ENCODE peak calls at places on chromosomes 13 and 19, in four cellular contexts. P is breast epithelium, H is suprapubic skin, L is lung. F is an unnamed sample.

GRCh38 chr13:100594731-100595130 is 6.1 kb upstream of the GGACT start:
- DNase-seq in P (no peak), H (no peak), L (no peak), F (no peak)

GRCh38 chr19:18101268-18101667 is 3.7 kb downstream of the MAST3 start:
- DNase-seq in P (no peak), H (no peak), L (no peak), F (no peak)

GRCh38 chr13:29819157-29819556 is 31.3 kb downstream of the UBL3 start:
- DNase-seq in P (no peak), H (no peak), L (no peak), F (no peak)

GRCh38 chr13:54033323-54033861 is 1004.8 kb downstream of the OLFM4 start:
- DNase-seq in P (no peak), H (no peak), L (no peak), F (no peak)

GRCh38 chr13:40681341-40682051 is 15.1 kb upstream of the FOXO1 start:
- DNase-seq in P (no peak), H (no peak), L (no peak), F (no peak)

GRCh38 chr13:98050041-98050466 is 92.8 kb upstream of the FARP1 start:
- DNase-seq in P (no peak), H (no peak), L (no peak), F (no peak)

GRCh38 chr13:40221460-40222201 is 444.8 kb downstream of the FOXO1 start:
- DNase-seq in P (peak; percentile 58), H (no peak), L (no peak), F (no peak)

GRCh38 chr19:7999376-7999775 is 6.1 kb downstream of the ELAVL1 start:
- DNase-seq in P (no peak), H (no peak), L (no peak), F (no peak)

GRCh38 chr13:80802946-80803345 is 462.0 kb upstream of the SPRY2 start:
- DNase-seq in P (no peak), H (no peak), L (no peak), F (no peak)

GRCh38 chr13:25051065-25051464 is 44.9 kb upstream of the PABPC3 start:
- DNase-seq in P (no peak), H (no peak), L (no peak), F (no peak)

GRCh38 chr13:30572859-30573275 is 44.9 kb upstream of the USPL1 start:
- DNase-seq in P (no peak), H (no peak), L (no peak), F (no peak)

GRCh38 chr19:18789422-18789832 is 1.7 kb downstream of the COMP start:
- DNase-seq in P (no peak), H (no peak), L (no peak), F (no peak)

GRCh38 chr13:50713849-50714248 is 129.6 kb downstream of the DLEU7 start:
- DNase-seq in P (no peak), H (no peak), L (no peak), F (peak; percentile 34)

GRCh38 chr19:37403403-37403802 is 32.5 kb downstream of the ZNF527 start:
- DNase-seq in P (no peak), H (peak; percentile 55), L (no peak), F (no peak)

GRCh38 chr19:46654621-46655152 is 6.3 kb downstream of the DACT3 start:
- DNase-seq in P (no peak), H (no peak), L (no peak), F (no peak)

GRCh38 chr13:100559886-100560285 is 28.7 kb downstream of the GGACT start:
- DNase-seq in P (no peak), H (no peak), L (no peak), F (no peak)

GRCh38 chr13:93977986-93978385 is 501.5 kb downstream of the DCT start:
- DNase-seq in P (no peak), H (no peak), L (no peak), F (no peak)

GRCh38 chr19:55031178-55031577 is 6.9 kb downstream of the GP6 start:
- DNase-seq in P (no peak), H (no peak), L (no peak), F (no peak)

GRCh38 chr13:21106089-21106488 is 44.7 kb upstream of the LATS2 start:
- DNase-seq in P (no peak), H (no peak), L (no peak), F (peak; percentile 32)

GRCh38 chr19:51708811-51709210 is 15.0 kb downstream of the HAS1 start:
- DNase-seq in P (no peak), H (no peak), L (no peak), F (no peak)

GRCh38 chr19:13717194-13717643 is 47.1 kb upstream of the MRI1 start:
- DNase-seq in P (no peak), H (no peak), L (no peak), F (peak; percentile 24)

GRCh38 chr19:29662278-29662603 is 3.0 kb upstream of the PLEKHF1 start:
- DNase-seq in P (no peak), H (no peak), L (no peak), F (no peak)

GRCh38 chr19:48484247-48484893 is 15.2 kb downstream of the CYTH2 start:
- DNase-seq in P (no peak), H (no peak), L (no peak), F (no peak)

GRCh38 chr13:24842533-24843278 is 78.7 kb downstream of the RNF17 start:
- DNase-seq in P (no peak), H (no peak), L (no peak), F (no peak)

GRCh38 chr13:80341098-80341701 is at the start of gene SPRY2:
- DNase-seq in P (peak; percentile 91), H (peak; percentile 96), L (peak; percentile 92), F (peak; percentile 85)

GRCh38 chr19:13459351-13459750 is 46.9 kb downstream of the CACNA1A start:
- DNase-seq in P (no peak), H (no peak), L (no peak), F (no peak)

GRCh38 chr13:71278512-71278911 is 588.5 kb downstream of the DACH1 start:
- DNase-seq in P (no peak), H (no peak), L (no peak), F (no peak)

GRCh38 chr19:34962281-34962944 is 1.6 kb downstream of the ZNF792 start:
- DNase-seq in P (no peak), H (no peak), L (no peak), F (no peak)

GRCh38 chr13:45361596-45362206 is 20.7 kb upstream of the TPT1 start:
- DNase-seq in P (no peak), H (no peak), L (no peak), F (no peak)

GRCh38 chr13:79485014-79485441 is 4.1 kb downstream of the NDFIP2 start:
- DNase-seq in P (no peak), H (no peak), L (no peak), F (peak; percentile 57)

GRCh38 chr13:45781553-45782326 is 69.8 kb downstream of the SIAH3 start:
- DNase-seq in P (no peak), H (no peak), L (no peak), F (no peak)

DNA sequence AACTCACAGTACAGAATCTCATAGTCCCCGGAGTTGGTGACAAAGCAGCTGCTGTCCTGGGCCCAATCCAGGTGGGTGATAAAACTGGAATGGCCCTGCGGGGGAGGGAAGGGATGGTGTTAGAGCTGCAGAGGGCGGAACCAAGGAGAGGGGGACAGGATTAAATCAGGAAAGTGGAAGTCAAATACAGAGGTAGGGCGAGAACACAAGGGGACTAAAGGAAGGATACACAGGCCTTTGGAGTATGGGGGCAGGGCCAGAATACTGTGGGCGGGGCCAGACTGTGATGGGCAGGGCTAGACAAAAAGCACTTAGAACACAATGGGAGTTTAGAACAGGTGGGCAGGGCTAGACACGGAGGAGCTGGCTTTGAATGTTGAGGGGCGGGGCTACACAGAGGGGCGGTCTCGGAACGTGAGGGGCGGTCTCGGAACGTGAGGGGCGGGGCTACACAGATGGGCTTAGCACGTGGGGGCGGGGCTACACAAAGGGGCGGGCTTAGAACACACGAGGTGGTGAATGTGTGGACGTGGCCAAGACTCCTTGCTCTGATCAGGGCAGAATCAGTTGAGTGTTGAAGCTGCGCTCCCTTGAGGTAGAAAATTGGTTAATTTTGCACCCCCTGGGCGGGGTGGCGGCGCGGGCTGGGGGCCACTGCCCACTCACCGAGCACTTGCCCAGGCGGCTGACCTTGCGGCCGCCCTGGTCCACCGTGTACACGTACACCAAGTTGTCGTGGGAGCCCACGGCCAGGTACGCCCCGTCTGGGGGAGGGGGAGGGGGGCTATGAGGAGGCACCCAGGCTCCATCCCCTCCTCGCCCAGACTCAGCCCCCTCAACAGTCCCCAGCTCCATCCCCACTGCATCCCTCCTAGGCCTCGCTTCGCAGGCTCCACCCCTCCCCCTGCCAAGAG is 14.0 kb upstream of the GPR4 start:
- DNase-seq in P (no peak), H (peak; percentile 86), L (peak; percentile 80), F (peak; percentile 23)
- H3K27ac ChIP-seq in P (peak overlapping the region; percentile 19), H (peak overlapping the region; percentile 21), L (peak overlapping the region; percentile 30), F (peak overlapping the region; percentile 11)

DNA sequence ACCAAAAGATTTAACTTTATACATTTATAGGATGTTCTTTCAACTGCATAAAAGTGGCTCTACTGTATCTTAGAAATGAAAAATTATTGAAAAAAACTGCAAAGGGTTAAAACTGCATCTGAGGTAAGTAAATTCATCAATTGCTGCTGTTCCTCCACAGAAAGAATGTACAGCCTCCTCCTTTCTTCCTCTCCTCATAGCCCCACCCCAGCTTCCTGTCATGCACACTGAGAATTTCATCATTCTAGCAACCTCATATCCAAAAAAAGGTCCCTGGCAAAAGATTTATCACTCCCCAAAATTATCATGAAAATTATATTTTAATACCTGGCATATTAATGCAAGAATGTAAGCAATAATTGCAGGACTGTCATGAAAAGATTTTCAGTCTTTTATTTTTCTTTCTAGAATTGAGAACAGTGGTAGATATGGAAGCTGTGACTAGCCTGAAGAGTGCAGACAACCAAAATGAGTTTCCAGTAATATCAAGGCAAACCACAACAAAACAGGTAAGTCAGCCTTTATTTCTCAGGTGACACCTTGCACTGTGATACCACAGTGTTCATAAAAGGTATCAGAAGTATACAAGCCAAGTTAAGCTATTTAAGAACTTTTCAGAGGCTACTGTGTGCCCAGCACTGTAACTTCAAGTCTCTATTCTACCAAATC is 110.8 kb downstream of the SUCLA2 start:
- DNase-seq in P (no peak), H (no peak), L (no peak), F (no peak)
- H3K4me3 ChIP-seq in P (no peak overlapping the region), H (no peak overlapping the region), L (no peak overlapping the region), F (no peak overlapping the region)

DNA sequence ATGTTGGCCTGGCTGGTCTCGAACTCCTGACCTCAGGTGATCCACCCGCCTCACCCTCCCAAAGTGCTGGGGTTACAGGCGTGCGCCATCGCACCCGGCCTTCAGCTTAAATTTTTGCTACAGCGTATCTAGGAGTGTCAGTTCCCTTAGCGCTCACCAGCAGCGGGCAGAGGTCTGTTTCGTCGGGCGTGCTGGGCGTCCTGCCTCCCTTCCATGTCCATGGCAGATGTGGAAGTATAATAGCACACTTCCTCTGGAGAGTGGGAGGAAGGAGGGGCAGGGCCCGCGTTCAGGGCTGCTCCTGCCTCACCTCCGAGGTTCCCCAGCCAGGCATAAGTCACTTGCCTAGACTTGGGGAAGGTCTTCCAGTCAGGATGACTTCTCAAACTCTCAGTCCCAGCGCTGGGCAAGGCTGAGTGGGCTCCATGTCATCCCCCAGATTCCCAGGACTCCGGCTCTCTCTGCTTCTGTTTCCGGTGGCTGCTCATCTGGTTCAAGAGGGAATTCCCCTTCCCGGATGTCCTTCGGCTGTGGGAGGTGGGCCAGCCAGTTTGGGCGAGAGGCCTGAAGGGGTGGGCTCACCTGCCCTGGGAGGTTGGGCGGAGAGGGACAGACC is 9.5 kb downstream of the IL4I1 start:
- DNase-seq in P (no peak), H (peak; percentile 48), L (no peak), F (no peak)
- H3K27ac ChIP-seq in P (no peak overlapping the region), H (no peak overlapping the region), L (no peak overlapping the region), F (no peak overlapping the region)

GRCh38 chr19:42402376-42403116 is 12.4 kb upstream of the CNFN start:
- DNase-seq in P (no peak), H (no peak), L (no peak), F (no peak)
- H3K4me3 ChIP-seq in P (peak overlapping the region; percentile 55), H (peak overlapping the region; percentile 68), L (no peak overlapping the region), F (peak overlapping the region; percentile 66)